ENCODE peak calls at places on chromosomes 6 and 20, in eight cellular contexts. P is cardiac fibroblast, M is left ventricle myocardium inferior, W is HepG2, R is endodermal cell, U is HCT116, B is astrocyte, K is PC-3. E is an unnamed sample.

GRCh38 chr6:73451166-73452106 is 661 bp downstream of the CGAS start:
- DNase-seq in P (peak; percentile 40), M (peak; percentile 32), W (no peak), R (peak; percentile 63), U (no peak), B (peak; percentile 12), K (peak; percentile 35), E (peak; percentile 63)

GRCh38 chr20:22728146-22728745 is 143.9 kb upstream of the FOXA2 start:
- DNase-seq in P (no peak), M (no peak), W (no peak), R (no peak), U (no peak), B (no peak), K (peak; percentile 8), E (peak; percentile 53)

GRCh38 chr6:11054722-11055121 is 10.6 kb upstream of the ELOVL2 start:
- DNase-seq in P (no peak), M (no peak), W (no peak), R (no peak), U (no peak), B (peak; percentile 46), K (no peak), E (no peak)

GRCh38 chr6:150129616-150130505 is 13.0 kb upstream of the PPP1R14C start:
- DNase-seq in P (no peak), M (no peak), W (no peak), R (no peak), U (no peak), B (no peak), K (no peak), E (no peak)

GRCh38 chr6:157823001-157823522 is at the start of gene SNX9:
- DNase-seq in P (peak; percentile 85), M (peak; percentile 84), W (peak; percentile 54), R (peak; percentile 88), U (peak; percentile 29), B (peak; percentile 63), K (peak; percentile 69), E (peak; percentile 76)

GRCh38 chr6:152296648-152297376 is 340.4 kb downstream of the SYNE1 start:
- DNase-seq in P (no peak), M (no peak), W (peak; percentile 45), R (peak; percentile 62), U (no peak), B (no peak), K (no peak), E (peak; percentile 31)

GRCh38 chr6:14459315-14459714 is 341.7 kb downstream of the CD83 start:
- DNase-seq in P (no peak), M (no peak), W (no peak), R (no peak), U (no peak), B (peak; percentile 35), K (peak; percentile 69), E (no peak)

GRCh38 chr20:53922901-53923314 is 147.5 kb downstream of the BCAS1 start:
- DNase-seq in P (peak; percentile 58), M (no peak), W (no peak), R (peak; percentile 1), U (no peak), B (no peak), K (no peak), E (no peak)

GRCh38 chr6:163183791-163184190 is 230.7 kb upstream of the QKI start:
- DNase-seq in P (peak; percentile 25), M (no peak), W (no peak), R (no peak), U (no peak), B (peak; percentile 60), K (no peak), E (peak; percentile 8)

GRCh38 chr6:16594849-16595248 is 166.4 kb downstream of the ATXN1 start:
- DNase-seq in P (no peak), M (no peak), W (no peak), R (no peak), U (no peak), B (no peak), K (no peak), E (no peak)

GRCh38 chr20:58661298-58662141 is 10.4 kb downstream of the STX16 start:
- DNase-seq in P (no peak), M (no peak), W (no peak), R (no peak), U (no peak), B (no peak), K (no peak), E (no peak)

GRCh38 chr6:142945071-142945445 is at the start of gene HIVEP2:
- DNase-seq in P (peak; percentile 93), M (peak; percentile 87), W (peak; percentile 78), R (peak; percentile 93), U (no peak), B (peak; percentile 82), K (peak; percentile 76), E (peak; percentile 91)

GRCh38 chr20:53322651-53323050 is 271.0 kb downstream of the ZNF217 start:
- DNase-seq in P (no peak), M (no peak), W (no peak), R (no peak), U (no peak), B (peak; percentile 25), K (no peak), E (no peak)

GRCh38 chr6:10256113-10256690 is 158.7 kb downstream of the TFAP2A start:
- DNase-seq in P (no peak), M (no peak), W (no peak), R (peak; percentile 61), U (peak; percentile 7), B (no peak), K (peak; percentile 63), E (peak; percentile 1)

GRCh38 chr6:7542065-7542877 is 800 bp downstream of the DSP start:
- DNase-seq in P (no peak), M (peak; percentile 30), W (no peak), R (peak; percentile 87), U (no peak), B (no peak), K (peak; percentile 35), E (peak; percentile 2)

GRCh38 chr20:24501764-24502163 is 32.3 kb downstream of the SYNDIG1 start:
- DNase-seq in P (no peak), M (no peak), W (no peak), R (no peak), U (no peak), B (no peak), K (no peak), E (no peak)

GRCh38 chr20:4894981-4895381 is 106.3 kb downstream of the SLC23A2 start:
- DNase-seq in P (no peak), M (no peak), W (no peak), R (no peak), U (no peak), B (no peak), K (no peak), E (no peak)

GRCh38 chr6:110398778-110399177 is 16.6 kb downstream of the DDO start:
- DNase-seq in P (peak; percentile 23), M (no peak), W (no peak), R (no peak), U (no peak), B (no peak), K (peak; percentile 22), E (peak; percentile 44)

GRCh38 chr6:1678966-1679690 is 69.4 kb downstream of the FOXC1 start:
- DNase-seq in P (peak; percentile 47), M (no peak), W (peak; percentile 68), R (no peak), U (no peak), B (peak; percentile 12), K (no peak), E (no peak)

GRCh38 chr20:600736-601135 is 9.4 kb downstream of the TCF15 start:
- DNase-seq in P (no peak), M (no peak), W (no peak), R (no peak), U (no peak), B (no peak), K (no peak), E (no peak)
- H3K4me3 ChIP-seq in P (no peak overlapping the region), M (no peak overlapping the region), W (no peak overlapping the region), R (no peak overlapping the region), U (no peak overlapping the region), B (no peak overlapping the region), K (no peak overlapping the region), E (no peak overlapping the region)

DNA sequence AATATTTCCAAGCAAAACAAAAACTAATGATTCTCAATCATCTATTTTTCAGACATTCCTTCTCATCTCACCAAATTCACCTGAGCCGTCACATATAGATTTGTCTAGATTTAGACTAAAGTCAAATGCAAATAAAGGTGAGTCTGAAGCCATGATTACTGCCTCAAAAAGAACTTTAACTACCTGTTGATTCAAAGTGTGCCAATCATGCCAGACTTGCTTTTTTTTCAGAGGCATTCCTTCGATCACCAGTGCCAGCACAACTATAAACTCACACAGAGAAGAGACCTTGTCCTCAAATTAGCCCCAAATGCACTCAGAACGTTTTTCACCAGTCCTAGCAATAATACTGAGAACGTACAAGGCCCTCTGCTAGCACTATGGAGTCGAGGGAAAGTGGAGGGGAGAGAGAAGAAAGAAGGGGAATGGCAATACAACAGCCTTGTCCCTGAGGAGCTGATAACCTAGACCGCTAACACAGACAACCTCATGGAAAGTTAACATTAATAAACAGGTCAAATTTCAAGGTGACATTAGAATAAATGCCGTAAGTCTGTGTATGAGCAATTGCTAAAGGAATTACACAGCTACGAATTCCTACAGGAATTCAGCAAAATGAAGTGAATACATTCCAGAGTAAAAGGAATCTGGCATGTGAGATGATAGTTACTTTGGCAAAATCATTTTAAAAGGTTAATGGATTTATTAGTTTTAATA is 60.9 kb downstream of the EPB41L2 start:
- DNase-seq in P (peak; percentile 27), M (no peak), W (peak; percentile 29), R (no peak), U (no peak), B (peak; percentile 71), K (no peak), E (peak; percentile 37)
- H3K4me3 ChIP-seq in P (no peak overlapping the region), M (peak overlapping the region; percentile 35), W (no peak overlapping the region), R (no peak overlapping the region), U (no peak overlapping the region), B (no peak overlapping the region), K (no peak overlapping the region), E (no peak overlapping the region)

GRCh38 chr6:27216874-27217273 is 30.6 kb upstream of the PRSS16 start:
- DNase-seq in P (no peak), M (no peak), W (no peak), R (no peak), U (no peak), B (no peak), K (no peak), E (no peak)

GRCh38 chr6:27209659-27210269 is 37.7 kb upstream of the PRSS16 start:
- DNase-seq in P (no peak), M (no peak), W (no peak), R (no peak), U (no peak), B (no peak), K (no peak), E (peak; percentile 4)

GRCh38 chr6:27209167-27209566 is 38.3 kb upstream of the PRSS16 start:
- DNase-seq in P (no peak), M (no peak), W (no peak), R (no peak), U (no peak), B (no peak), K (no peak), E (no peak)

GRCh38 chr6:27214126-27214601 is 33.3 kb upstream of the PRSS16 start:
- DNase-seq in P (no peak), M (no peak), W (no peak), R (peak; percentile 69), U (no peak), B (no peak), K (no peak), E (no peak)

GRCh38 chr6:27213544-27214125 is 33.9 kb upstream of the PRSS16 start:
- DNase-seq in P (peak; percentile 7), M (no peak), W (no peak), R (peak; percentile 84), U (no peak), B (no peak), K (no peak), E (peak; percentile 41)
- H3K4me3 ChIP-seq in P (no peak overlapping the region), M (no peak overlapping the region), W (no peak overlapping the region), R (peak overlapping the region; percentile 90), U (no peak overlapping the region), B (no peak overlapping the region), K (no peak overlapping the region), E (no peak overlapping the region)

GRCh38 chr6:84371681-84372080 is 144.2 kb upstream of the CEP162 start:
- DNase-seq in P (no peak), M (no peak), W (no peak), R (no peak), U (no peak), B (no peak), K (no peak), E (no peak)
- H3K4me3 ChIP-seq in P (no peak overlapping the region), M (no peak overlapping the region), W (no peak overlapping the region), R (no peak overlapping the region), U (no peak overlapping the region), B (no peak overlapping the region), K (no peak overlapping the region), E (no peak overlapping the region)

E was measured in choroid plexus epithelial cell.